ENCODE peak calls at places on chromosomes 4 and X, in eight cellular contexts. G is HFF-Myc, V is prostate gland, Z is BE2C, K is AG04450, J is dorsolateral prefrontal cortex, C is heart left ventricle, L is WERI-Rb-1. E is an unnamed sample.

GRCh38 chr4:154313004-154313587 is 178.5 kb downstream of the DCHS2 start:
- DNase-seq in G (no peak), V (no peak), Z (no peak), K (no peak), J (no peak), C (no peak), L (no peak), E (no peak)

GRCh38 chr4:127049506-127049905 is 583.3 kb upstream of the INTU start:
- DNase-seq in G (no peak), V (no peak), Z (no peak), K (no peak), J (no peak), C (no peak), L (no peak), E (no peak)

GRCh38 chr4:67288964-67289363 is 256.3 kb downstream of the CENPC start:
- DNase-seq in G (no peak), V (no peak), Z (peak; percentile 34), K (no peak), J (no peak), C (no peak), L (peak; percentile 83), E (no peak)

GRCh38 chr4:103498161-103499070 is 221.4 kb downstream of the TACR3 start:
- DNase-seq in G (peak; percentile 53), V (no peak), Z (no peak), K (no peak), J (no peak), C (no peak), L (no peak), E (peak; percentile 1)

GRCh38 chr4:123176605-123177004 is 220.0 kb upstream of the SPRY1 start:
- DNase-seq in G (no peak), V (no peak), Z (no peak), K (no peak), J (no peak), C (no peak), L (no peak), E (no peak)

GRCh38 chr4:128424524-128425195 is 137.0 kb upstream of the PGRMC2 start:
- DNase-seq in G (no peak), V (no peak), Z (no peak), K (no peak), J (no peak), C (no peak), L (no peak), E (no peak)

GRCh38 chrX:96435636-96436035 is 249.0 kb upstream of the DIAPH2 start:
- DNase-seq in G (no peak), V (no peak), Z (no peak), K (no peak), J (no peak), C (no peak), L (no peak), E (no peak)

GRCh38 chr4:104938624-104939023 is 208.1 kb upstream of the TET2 start:
- DNase-seq in G (no peak), V (no peak), Z (no peak), K (no peak), J (no peak), C (no peak), L (no peak), E (no peak)

GRCh38 chr4:2085496-2085901 is 26.4 kb downstream of the NAT8L start:
- DNase-seq in G (no peak), V (no peak), Z (no peak), K (no peak), J (no peak), C (peak; percentile 32), L (peak; percentile 5), E (no peak)

DNA sequence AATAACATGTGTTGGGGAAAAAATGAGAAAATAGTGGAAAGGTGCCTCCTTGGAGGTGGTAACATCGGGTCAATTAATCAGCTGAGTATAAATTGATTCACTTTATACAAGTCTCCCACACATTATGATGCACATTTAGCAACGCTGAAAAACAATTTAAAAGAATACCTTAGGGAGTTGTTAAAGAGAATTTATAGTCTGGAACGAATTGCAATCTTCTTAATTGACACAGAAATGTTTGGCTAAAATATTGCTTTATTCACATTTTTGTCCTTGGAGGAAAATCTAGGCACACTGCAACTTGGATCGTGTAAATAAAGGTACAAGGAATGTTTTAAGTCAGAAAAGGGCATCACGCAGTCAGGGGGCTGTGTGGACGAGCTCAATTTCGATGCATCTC is 84.2 kb downstream of the HPRT1 start:
- DNase-seq in G (no peak), V (no peak), Z (no peak), K (no peak), J (no peak), C (no peak), L (no peak), E (no peak)
- H3K4me3 ChIP-seq in G (no peak overlapping the region), V (no peak overlapping the region), Z (no peak overlapping the region), K (no peak overlapping the region), J (no peak overlapping the region), C (peak overlapping the region; percentile 45), L (no peak overlapping the region), E (no peak overlapping the region)

GRCh38 chr4:116217781-116218180 is 867.6 kb downstream of the TRAM1L1 start:
- DNase-seq in G (no peak), V (no peak), Z (no peak), K (no peak), J (no peak), C (no peak), L (no peak), E (no peak)

GRCh38 chr4:116223059-116223732 is 862.2 kb downstream of the TRAM1L1 start:
- DNase-seq in G (no peak), V (no peak), Z (no peak), K (no peak), J (no peak), C (no peak), L (no peak), E (no peak)
- TF ChIP-seq CTCF in G (no peak), V (no peak), Z (no peak), K (no peak), J (no peak), C (no peak), L (no peak), E (no peak)

GRCh38 chr4:16448240-16448639 is 222.0 kb upstream of the TAPT1 start:
- DNase-seq in G (no peak), V (no peak), Z (no peak), K (no peak), J (no peak), C (no peak), L (no peak), E (no peak)

GRCh38 chr4:16443504-16444088 is 217.3 kb upstream of the TAPT1 start:
- DNase-seq in G (peak; percentile 19), V (no peak), Z (no peak), K (peak; percentile 8), J (no peak), C (no peak), L (no peak), E (peak; percentile 16)

GRCh38 chr4:16450724-16451123 is 224.5 kb upstream of the TAPT1 start:
- DNase-seq in G (no peak), V (no peak), Z (no peak), K (no peak), J (no peak), C (no peak), L (no peak), E (no peak)

GRCh38 chr4:16450031-16450430 is 223.8 kb upstream of the TAPT1 start:
- DNase-seq in G (no peak), V (no peak), Z (no peak), K (no peak), J (no peak), C (no peak), L (no peak), E (no peak)

GRCh38 chr4:16449381-16449780 is 223.1 kb upstream of the TAPT1 start:
- DNase-seq in G (no peak), V (no peak), Z (no peak), K (no peak), J (no peak), C (no peak), L (no peak), E (no peak)
- H3K4me3 ChIP-seq in G (no peak overlapping the region), V (no peak overlapping the region), Z (no peak overlapping the region), K (no peak overlapping the region), J (no peak overlapping the region), C (no peak overlapping the region), L (no peak overlapping the region), E (no peak overlapping the region)

GRCh38 chr4:3106339-3107186 is 32.1 kb downstream of the HTT start:
- DNase-seq in G (peak; percentile 69), V (peak; percentile 81), Z (peak; percentile 84), K (peak; percentile 73), J (peak; percentile 92), C (peak; percentile 92), L (peak; percentile 79), E (peak; percentile 76)
- TF ChIP-seq CTCF in G (peak; percentile 100), V (peak; percentile 96), Z (peak; percentile 98), K (peak; percentile 99), J (peak; percentile 92), C (peak; percentile 98), L (peak; percentile 98), E (peak; percentile 99)

DNA sequence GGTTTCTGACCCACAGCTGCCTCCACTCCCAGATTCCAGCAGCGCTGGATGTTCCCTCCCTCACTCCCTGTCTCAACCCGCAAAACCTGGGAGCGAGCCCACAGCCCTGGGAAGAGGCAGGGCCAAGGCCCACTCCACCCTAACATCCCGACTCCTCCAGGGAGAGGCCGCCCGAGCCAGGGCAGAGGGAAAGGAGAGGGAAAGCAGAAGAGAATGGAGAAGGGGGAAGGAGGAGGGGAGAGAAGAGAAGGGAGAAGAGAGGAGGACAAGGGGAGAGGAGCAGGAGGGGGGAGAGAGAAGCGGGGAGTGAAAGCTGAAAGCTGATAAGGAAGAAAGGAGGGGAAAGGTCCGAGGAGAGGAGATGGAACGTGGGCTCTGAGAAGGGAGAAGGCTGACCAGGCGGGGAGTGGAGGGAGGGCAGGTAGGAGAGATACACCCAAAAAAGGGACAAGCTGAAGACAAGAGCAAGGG is 120.2 kb upstream of the PJA1 start:
- DNase-seq in G (no peak), V (peak; percentile 26), Z (no peak), K (no peak), J (no peak), C (peak; percentile 65), L (no peak), E (no peak)
- H3K4me3 ChIP-seq in G (peak overlapping the region; percentile 27), V (peak overlapping the region; percentile 16), Z (peak overlapping the region; percentile 55), K (peak overlapping the region; percentile 55), J (peak overlapping the region; percentile 35), C (peak overlapping the region; percentile 41), L (peak overlapping the region; percentile 10), E (peak overlapping the region; percentile 39)